ENCODE peak calls at places on chromosome 22, in four cellular contexts. D, A, H and X are unnamed samples.

GRCh38 chr22:19986410-19987341 is 29.9 kb downstream of the ARVCF start:
- DNase-seq in D (peak), A (peak), H (peak), X (peak)

GRCh38 chr22:17874231-17874630 is 100.0 kb upstream of the BID start:
- DNase-seq in D (no peak), A (no peak), H (no peak), X (no peak)

GRCh38 chr22:24390576-24390975 is 36.8 kb upstream of the ADORA2A start:
- DNase-seq in D (no peak), A (no peak), H (peak), X (no peak)

GRCh38 chr22:47433627-47434026 is 671.2 kb downstream of the TBC1D22A start:
- DNase-seq in D (no peak), A (no peak), H (no peak), X (no peak)

GRCh38 chr22:46936378-46936916 is 174.0 kb downstream of the TBC1D22A start:
- DNase-seq in D (no peak), A (no peak), H (no peak), X (no peak)

GRCh38 chr22:44692662-44693007 is 9.4 kb upstream of the PRR5 start:
- DNase-seq in D (no peak), A (no peak), H (no peak), X (no peak)

GRCh38 chr22:49139492-49140151 is 688.1 kb downstream of the BRD1 start:
- DNase-seq in D (no peak), A (no peak), H (no peak), X (no peak)

GRCh38 chr22:36405671-36406070 is 17.9 kb upstream of the MYH9 start:
- DNase-seq in D (peak), A (no peak), H (no peak), X (no peak)

GRCh38 chr22:43796567-43796966 is 15.5 kb downstream of the EFCAB6 start:
- DNase-seq in D (no peak), A (no peak), H (peak), X (no peak)

GRCh38 chr22:18998998-18999397 is 62.9 kb upstream of the PRODH start:
- DNase-seq in D (no peak), A (peak), H (no peak), X (no peak)

DNA sequence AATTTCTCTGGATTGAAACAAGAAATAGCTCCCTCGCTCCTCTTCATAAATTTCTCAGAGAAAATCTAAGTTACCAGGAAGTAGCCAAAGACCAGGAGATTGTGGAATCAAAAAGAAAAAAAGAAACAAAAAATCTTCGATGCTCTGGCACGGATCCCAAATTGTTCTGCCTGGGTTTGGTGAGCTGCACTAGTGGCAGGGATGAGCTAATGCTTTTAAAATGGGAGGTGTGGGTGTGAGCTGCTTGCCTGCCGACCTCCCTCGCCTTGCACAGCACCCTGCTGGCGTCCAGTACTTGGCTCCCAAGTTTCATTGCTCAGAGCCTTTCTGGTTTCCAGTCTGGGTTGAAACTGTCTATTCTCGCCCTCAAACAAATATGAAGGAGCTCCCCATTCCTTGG is 2.5 kb downstream of the TIMP3 start:
- DNase-seq in D (no peak), A (no peak), H (peak), X (no peak)
- TF ChIP-seq CTCF in D (no peak), A (no peak), H (peak), X (no peak)

GRCh38 chr22:29813126-29813525 is 24.9 kb downstream of the ASCC2 start:
- DNase-seq in D (no peak), A (no peak), H (no peak), X (no peak)

GRCh38 chr22:29813563-29813962 is 24.5 kb downstream of the ASCC2 start:
- DNase-seq in D (no peak), A (no peak), H (peak), X (no peak)

GRCh38 chr22:29814003-29814402 is 24.1 kb downstream of the ASCC2 start:
- DNase-seq in D (no peak), A (no peak), H (no peak), X (no peak)

GRCh38 chr22:29810156-29810555 is 27.9 kb downstream of the ASCC2 start:
- DNase-seq in D (no peak), A (no peak), H (no peak), X (no peak)

DNA sequence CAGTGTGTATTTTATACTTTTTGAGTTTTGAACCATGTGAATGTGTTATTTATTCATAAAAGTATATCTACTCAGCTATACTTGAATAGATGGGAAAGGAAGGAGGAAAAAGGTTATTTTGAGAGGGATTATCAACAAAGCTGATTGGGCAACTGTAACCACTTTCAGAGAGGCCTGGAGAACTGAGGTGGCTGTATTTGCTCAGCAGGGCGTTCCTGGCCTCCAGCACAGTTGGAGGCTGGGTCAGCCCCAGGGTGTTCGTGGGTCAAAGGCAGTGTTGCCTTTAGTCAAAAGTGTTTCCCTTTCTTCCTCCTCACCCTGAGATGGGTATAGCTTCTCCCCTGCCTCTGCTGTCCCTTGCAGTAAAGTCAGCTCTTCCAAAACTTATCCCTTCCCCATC is 26.7 kb downstream of the ASCC2 start:
- DNase-seq in D (no peak), A (no peak), H (no peak), X (no peak)
- TF ChIP-seq CTCF in D (no peak), A (no peak), H (no peak), X (no peak)

GRCh38 chr22:39309881-39310714 is 9.3 kb downstream of the RPL3 start:
- DNase-seq in D (peak), A (no peak), H (peak), X (no peak)

GRCh38 chr22:39306456-39307361 is 12.7 kb downstream of the RPL3 start:
- DNase-seq in D (no peak), A (no peak), H (no peak), X (no peak)

GRCh38 chr22:39311592-39312400 is 7.6 kb downstream of the RPL3 start:
- DNase-seq in D (peak), A (no peak), H (no peak), X (no peak)

GRCh38 chr22:39308614-39309363 is 10.6 kb downstream of the RPL3 start:
- DNase-seq in D (peak), A (no peak), H (peak), X (no peak)

DNA sequence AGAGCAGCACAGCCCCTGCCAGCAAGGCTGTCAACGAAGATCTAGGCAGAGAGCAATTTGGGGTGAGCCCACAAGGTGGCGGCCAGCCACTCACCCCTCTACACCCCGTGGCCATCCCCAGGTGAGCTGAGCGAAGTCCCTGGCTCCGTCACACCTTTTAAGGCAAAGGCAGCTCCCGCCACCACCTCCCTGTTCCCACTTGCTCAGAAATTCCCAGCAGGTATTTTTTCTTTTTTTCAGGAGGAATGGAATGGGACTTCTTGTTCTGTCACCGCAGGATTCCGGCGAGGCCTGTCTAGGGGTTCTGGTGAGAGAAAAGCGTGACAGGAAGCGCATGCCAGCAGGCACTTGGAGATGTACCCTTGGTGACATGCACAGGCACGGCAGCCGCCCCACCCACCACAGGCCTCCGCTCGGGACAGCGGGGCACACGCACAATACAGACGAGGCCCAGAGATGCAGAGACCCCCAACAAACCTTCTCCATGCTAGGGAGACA is 10.0 kb downstream of the RPL3 start:
- DNase-seq in D (no peak), A (no peak), H (peak), X (no peak)
- TF ChIP-seq CTCF in D (no peak), A (peak), H (peak), X (peak)

GRCh38 chr22:34055525-34056200 is 135.4 kb upstream of the LARGE1 start:
- DNase-seq in D (no peak), A (peak), H (no peak), X (no peak)
- TF ChIP-seq CTCF in D (no peak), A (peak), H (no peak), X (peak)